ENCODE peak calls at places on chromosome 21, in five cellular contexts. One of them, this sample, is unnamed.
A peak's percentile ranks its signal among the peaks of the same experiment; 100 is the strongest.

GRCh38 chr21:45617021-45617930 is 26.2 kb upstream of the PCBP3 start:
- DNase-seq in neural progenitor cell: peak; percentile 31
- DNase-seq in HCT116: no peak
- DNase-seq in left ventricle myocardium inferior: no peak
- DNase-seq in lower leg skin: peak; percentile 84
- DNase-seq in this sample: peak; percentile 46

GRCh38 chr21:42141643-42142042 is 70.5 kb downstream of the UMODL1 start:
- DNase-seq in neural progenitor cell: no peak
- DNase-seq in HCT116: no peak
- DNase-seq in left ventricle myocardium inferior: no peak
- DNase-seq in lower leg skin: no peak
- DNase-seq in this sample: no peak

GRCh38 chr21:45499970-45500575 is 42.2 kb downstream of the SLC19A1 start:
- DNase-seq in neural progenitor cell: no peak
- DNase-seq in HCT116: no peak
- DNase-seq in left ventricle myocardium inferior: peak; percentile 6
- DNase-seq in lower leg skin: peak; percentile 21
- DNase-seq in this sample: no peak

GRCh38 chr21:42847726-42848125 is 31.6 kb downstream of the WDR4 start:
- DNase-seq in neural progenitor cell: no peak
- DNase-seq in HCT116: no peak
- DNase-seq in left ventricle myocardium inferior: peak; percentile 3
- DNase-seq in lower leg skin: peak; percentile 26
- DNase-seq in this sample: no peak

GRCh38 chr21:32771134-32771523 is 426 bp downstream of the PAXBP1 start:
- DNase-seq in neural progenitor cell: peak; percentile 84
- DNase-seq in HCT116: no peak
- DNase-seq in left ventricle myocardium inferior: peak; percentile 56
- DNase-seq in lower leg skin: peak; percentile 89
- DNase-seq in this sample: peak; percentile 57

GRCh38 chr21:40333731-40334130 is 466.5 kb downstream of the PCP4 start:
- DNase-seq in neural progenitor cell: no peak
- DNase-seq in HCT116: no peak
- DNase-seq in left ventricle myocardium inferior: no peak
- DNase-seq in lower leg skin: no peak
- DNase-seq in this sample: no peak

GRCh38 chr21:15732290-15732995 is 2.7 kb downstream of the USP25 start:
- DNase-seq in neural progenitor cell: no peak
- DNase-seq in HCT116: no peak
- DNase-seq in left ventricle myocardium inferior: no peak
- DNase-seq in lower leg skin: no peak
- DNase-seq in this sample: no peak

GRCh38 chr21:27759091-27759659 is 792.3 kb upstream of the ADAMTS5 start:
- DNase-seq in neural progenitor cell: peak; percentile 57
- DNase-seq in HCT116: no peak
- DNase-seq in left ventricle myocardium inferior: peak; percentile 17
- DNase-seq in lower leg skin: no peak
- DNase-seq in this sample: peak; percentile 5

GRCh38 chr21:32021319-32022027 is 148.7 kb downstream of the HUNK start:
- DNase-seq in neural progenitor cell: no peak
- DNase-seq in HCT116: no peak
- DNase-seq in left ventricle myocardium inferior: peak; percentile 78
- DNase-seq in lower leg skin: no peak
- DNase-seq in this sample: no peak

GRCh38 chr21:40118527-40118926 is 251.3 kb downstream of the PCP4 start:
- DNase-seq in neural progenitor cell: no peak
- DNase-seq in HCT116: no peak
- DNase-seq in left ventricle myocardium inferior: no peak
- DNase-seq in lower leg skin: no peak
- DNase-seq in this sample: no peak

GRCh38 chr21:27346041-27346448 is 379.2 kb upstream of the ADAMTS5 start:
- DNase-seq in neural progenitor cell: no peak
- DNase-seq in HCT116: no peak
- DNase-seq in left ventricle myocardium inferior: no peak
- DNase-seq in lower leg skin: no peak
- DNase-seq in this sample: no peak

GRCh38 chr21:38712076-38712475 is 93.7 kb upstream of the ETS2 start:
- DNase-seq in neural progenitor cell: peak; percentile 64
- DNase-seq in HCT116: peak; percentile 31
- DNase-seq in left ventricle myocardium inferior: no peak
- DNase-seq in lower leg skin: no peak
- DNase-seq in this sample: peak; percentile 8

GRCh38 chr21:14879458-14879857 is 185.3 kb downstream of the NRIP1 start:
- DNase-seq in neural progenitor cell: no peak
- DNase-seq in HCT116: no peak
- DNase-seq in left ventricle myocardium inferior: no peak
- DNase-seq in lower leg skin: no peak
- DNase-seq in this sample: no peak

GRCh38 chr21:45322231-45322959 is 34.7 kb upstream of the POFUT2 start:
- DNase-seq in neural progenitor cell: no peak
- DNase-seq in HCT116: no peak
- DNase-seq in left ventricle myocardium inferior: peak; percentile 5
- DNase-seq in lower leg skin: no peak
- DNase-seq in this sample: no peak

GRCh38 chr21:37452222-37452621 is 85.6 kb downstream of the DYRK1A start:
- DNase-seq in neural progenitor cell: no peak
- DNase-seq in HCT116: no peak
- DNase-seq in left ventricle myocardium inferior: peak; percentile 31
- DNase-seq in lower leg skin: no peak
- DNase-seq in this sample: no peak

GRCh38 chr21:33825898-33826297 is 89.7 kb downstream of the ATP5PO start:
- DNase-seq in neural progenitor cell: no peak
- DNase-seq in HCT116: no peak
- DNase-seq in left ventricle myocardium inferior: no peak
- DNase-seq in lower leg skin: no peak
- DNase-seq in this sample: no peak

GRCh38 chr21:25572895-25573310 is 34.4 kb downstream of the MRPL39 start:
- DNase-seq in neural progenitor cell: no peak
- DNase-seq in HCT116: no peak
- DNase-seq in left ventricle myocardium inferior: no peak
- DNase-seq in lower leg skin: no peak
- DNase-seq in this sample: no peak

GRCh38 chr21:25569711-25570110 is 37.6 kb downstream of the MRPL39 start:
- DNase-seq in neural progenitor cell: no peak
- DNase-seq in HCT116: no peak
- DNase-seq in left ventricle myocardium inferior: no peak
- DNase-seq in lower leg skin: no peak
- DNase-seq in this sample: no peak

GRCh38 chr21:25577765-25578069 is 29.6 kb downstream of the MRPL39 start:
- DNase-seq in neural progenitor cell: no peak
- DNase-seq in HCT116: no peak
- DNase-seq in left ventricle myocardium inferior: no peak
- DNase-seq in lower leg skin: no peak
- DNase-seq in this sample: no peak

GRCh38 chr21:25571726-25572121 is 35.6 kb downstream of the MRPL39 start:
- DNase-seq in neural progenitor cell: no peak
- DNase-seq in HCT116: no peak
- DNase-seq in left ventricle myocardium inferior: no peak
- DNase-seq in lower leg skin: no peak
- DNase-seq in this sample: no peak

DNA sequence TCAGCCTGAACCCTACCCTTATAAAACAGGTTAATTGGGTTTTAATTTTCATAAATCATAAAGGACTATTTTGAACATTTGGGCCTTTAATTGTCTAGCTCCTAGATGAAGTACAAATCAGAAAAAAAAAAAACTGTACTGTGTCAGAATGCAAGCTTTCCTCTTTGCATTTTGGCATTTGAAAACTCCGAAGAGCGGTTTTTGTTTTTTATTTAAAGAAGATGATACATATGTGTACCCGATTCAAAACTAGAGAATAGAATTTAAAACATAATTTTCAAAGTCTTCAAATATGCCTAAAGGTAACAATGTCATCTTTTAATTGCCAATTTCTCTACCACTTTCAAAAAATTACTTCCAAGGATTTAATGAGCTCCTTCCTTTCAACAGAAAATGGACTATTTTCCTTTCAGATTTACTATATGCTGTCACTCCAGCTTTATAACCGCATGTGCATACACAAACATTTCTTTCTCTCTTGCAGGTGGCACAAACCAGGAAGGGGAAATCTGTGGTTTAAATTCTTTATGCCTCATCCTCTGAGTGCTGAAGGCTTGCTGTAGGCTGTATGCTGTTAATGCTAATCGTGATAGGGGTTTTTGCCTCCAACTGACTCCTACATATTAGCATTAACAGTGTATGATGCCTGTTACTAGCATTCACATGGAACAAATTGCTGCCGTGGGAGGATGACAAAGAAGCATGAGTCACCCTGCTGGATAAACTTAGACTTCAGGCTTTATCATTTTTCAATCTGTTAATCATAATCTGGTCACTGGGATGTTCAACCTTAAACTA is 33.7 kb downstream of the MRPL39 start:
- DNase-seq in neural progenitor cell: no peak
- DNase-seq in HCT116: peak; percentile 24
- DNase-seq in left ventricle myocardium inferior: no peak
- DNase-seq in lower leg skin: no peak
- DNase-seq in this sample: no peak
- TF ChIP-seq CTCF in neural progenitor cell: no peak
- TF ChIP-seq CTCF in HCT116: no peak
- TF ChIP-seq CTCF in left ventricle myocardium inferior: no peak
- TF ChIP-seq CTCF in lower leg skin: no peak
- TF ChIP-seq CTCF in this sample: no peak

DNA sequence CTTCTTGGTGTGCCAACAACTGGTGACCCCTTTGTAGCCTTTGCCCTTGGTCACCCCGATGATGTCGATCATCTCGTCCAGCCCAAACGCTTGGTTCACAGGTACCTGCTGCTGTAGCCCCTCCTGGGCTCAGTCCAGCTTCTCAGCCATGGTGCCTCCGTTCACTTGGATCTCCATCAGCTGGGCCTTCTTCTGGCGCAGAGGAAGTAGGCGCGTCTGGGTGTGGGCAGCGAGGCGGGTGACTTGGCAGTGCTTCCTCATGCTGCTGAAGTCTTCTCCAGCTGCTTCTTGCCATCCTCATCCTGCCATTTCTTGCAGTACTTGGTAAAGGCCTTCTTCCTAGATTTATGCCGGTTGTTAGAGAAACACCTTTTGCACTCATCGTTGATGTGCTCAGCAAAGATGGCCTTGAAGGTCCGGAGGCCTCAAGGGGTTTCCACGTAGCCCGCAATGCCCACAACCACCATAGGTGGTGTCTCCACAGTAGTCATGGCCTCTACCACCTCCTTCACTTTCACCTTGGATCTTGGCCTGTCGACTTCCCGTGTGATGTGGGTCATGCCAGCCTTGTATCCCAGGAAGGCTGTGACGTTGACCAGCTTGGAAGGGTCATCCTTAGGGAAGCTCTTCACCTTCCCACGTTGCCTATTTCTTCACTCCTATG is 13.0 kb downstream of the DOP1B start:
- DNase-seq in neural progenitor cell: no peak
- DNase-seq in HCT116: no peak
- DNase-seq in left ventricle myocardium inferior: peak; percentile 31
- DNase-seq in lower leg skin: no peak
- DNase-seq in this sample: no peak
- TF ChIP-seq CTCF in neural progenitor cell: no peak
- TF ChIP-seq CTCF in HCT116: peak; percentile 39
- TF ChIP-seq CTCF in left ventricle myocardium inferior: no peak
- TF ChIP-seq CTCF in lower leg skin: no peak
- TF ChIP-seq CTCF in this sample: no peak

GRCh38 chr21:23968008-23968407 is 1639.3 kb downstream of the MRPL39 start:
- DNase-seq in neural progenitor cell: no peak
- DNase-seq in HCT116: no peak
- DNase-seq in left ventricle myocardium inferior: no peak
- DNase-seq in lower leg skin: no peak
- DNase-seq in this sample: no peak

GRCh38 chr21:23963454-23963853 is 1643.8 kb downstream of the MRPL39 start:
- DNase-seq in neural progenitor cell: no peak
- DNase-seq in HCT116: no peak
- DNase-seq in left ventricle myocardium inferior: no peak
- DNase-seq in lower leg skin: no peak
- DNase-seq in this sample: no peak

DNA sequence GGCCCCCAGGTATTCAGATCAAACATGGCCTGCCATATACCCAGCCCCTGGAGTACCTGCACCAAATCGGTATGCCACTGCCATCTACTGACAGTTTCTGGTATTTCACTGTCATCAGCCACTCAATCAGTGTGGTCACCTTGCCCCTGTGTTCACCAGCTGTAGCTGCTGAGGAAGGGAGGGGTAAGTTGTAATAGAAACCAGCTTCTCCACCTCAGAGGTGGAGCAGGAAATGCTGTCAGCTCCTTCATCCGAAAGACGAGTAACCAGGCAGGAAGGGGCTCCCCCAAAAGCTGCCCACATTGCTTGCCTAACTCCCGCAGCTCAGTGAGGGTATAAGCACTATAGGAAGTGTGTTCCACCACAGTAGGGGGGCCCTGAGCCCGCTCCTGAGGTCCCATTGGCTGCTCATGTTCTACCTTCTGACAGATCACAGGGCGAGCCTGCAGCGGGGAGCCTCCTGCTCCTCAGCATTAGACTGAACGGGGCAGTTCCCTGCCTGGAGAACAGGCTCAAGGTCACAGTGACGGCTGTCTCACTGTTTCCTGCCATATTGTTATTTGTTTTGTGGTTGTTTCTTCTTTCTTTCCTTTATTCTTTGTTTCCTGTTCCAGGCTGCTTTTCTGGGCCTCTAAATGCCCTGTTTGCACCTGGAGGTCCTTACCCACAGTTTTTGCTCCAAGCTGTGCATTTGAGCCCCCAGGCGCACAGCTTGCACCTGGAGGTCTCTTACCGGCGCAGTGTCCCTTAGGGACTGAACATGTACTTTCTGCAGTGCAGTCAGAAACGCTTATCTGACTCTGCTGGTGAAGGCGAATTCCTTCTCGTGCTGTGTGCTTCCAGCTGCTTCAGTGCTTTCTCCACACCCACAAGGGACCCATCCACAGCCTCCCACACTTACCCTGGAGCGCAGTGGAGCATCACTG is 1638.3 kb downstream of the MRPL39 start:
- DNase-seq in neural progenitor cell: peak; percentile 35
- DNase-seq in HCT116: no peak
- DNase-seq in left ventricle myocardium inferior: no peak
- DNase-seq in lower leg skin: no peak
- DNase-seq in this sample: peak; percentile 61
- TF ChIP-seq CTCF in neural progenitor cell: peak; percentile 47
- TF ChIP-seq CTCF in HCT116: no peak
- TF ChIP-seq CTCF in left ventricle myocardium inferior: peak; percentile 47
- TF ChIP-seq CTCF in lower leg skin: no peak
- TF ChIP-seq CTCF in this sample: peak; percentile 48

DNA sequence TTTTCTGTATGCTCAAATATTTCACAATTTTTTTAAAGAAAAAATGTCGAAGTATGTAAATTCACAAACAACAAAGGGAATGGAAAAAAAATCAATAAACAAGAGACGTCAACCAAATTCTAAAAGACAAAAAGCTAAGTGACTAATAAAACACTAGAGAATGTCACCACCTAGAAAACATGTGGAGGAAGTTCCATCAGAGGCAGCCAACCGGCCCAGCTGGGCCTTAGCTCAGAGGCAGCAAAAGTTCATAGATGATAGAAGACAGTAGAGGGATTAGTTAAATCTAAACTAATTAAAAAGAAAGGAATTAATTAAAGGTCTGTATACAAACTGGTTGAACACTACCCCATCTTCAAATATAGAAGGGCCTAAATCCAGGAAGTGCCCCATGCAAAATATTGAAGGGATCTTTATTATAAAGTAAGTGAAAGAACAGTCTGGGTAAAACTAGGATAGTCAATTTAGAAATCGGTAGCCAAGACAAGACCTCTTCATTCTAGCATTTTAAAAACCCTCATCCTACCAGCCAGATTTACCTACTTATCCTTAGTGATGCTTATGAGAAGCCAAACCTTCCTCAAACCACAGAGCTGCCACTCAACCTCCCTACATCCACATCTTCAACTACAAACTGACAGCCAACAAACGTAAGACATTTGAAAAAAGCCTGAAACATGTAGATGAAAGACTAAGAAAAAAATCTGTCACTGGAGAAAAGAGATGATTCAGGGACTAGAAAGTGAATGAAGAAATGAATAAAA is 23.7 kb downstream of the MRPL39 start:
- DNase-seq in neural progenitor cell: no peak
- DNase-seq in HCT116: no peak
- DNase-seq in left ventricle myocardium inferior: no peak
- DNase-seq in lower leg skin: no peak
- DNase-seq in this sample: no peak
- TF ChIP-seq CTCF in neural progenitor cell: no peak
- TF ChIP-seq CTCF in HCT116: no peak
- TF ChIP-seq CTCF in left ventricle myocardium inferior: no peak
- TF ChIP-seq CTCF in lower leg skin: no peak
- TF ChIP-seq CTCF in this sample: no peak

This sample was measured in nephron progenitor cell.